ENCODE peak calls at places on chromosomes 4 and X, in seven cellular contexts. Z, M, I, L, V, Y and C are unnamed samples.

GRCh38 chr4:1347410-1347864 is 429 bp downstream of the UVSSA start:
- DNase-seq in V (no peak), Y (peak), M (no peak), Z (peak), I (peak), L (peak), C (peak)

GRCh38 chrX:9285342-9285771 is 179.5 kb upstream of the TBL1X start:
- DNase-seq in Y (no peak), I (no peak), V (no peak), M (peak), Z (no peak), L (no peak), C (no peak)

GRCh38 chr4:2484993-2485392 is 16.1 kb downstream of the RNF4 start:
- DNase-seq in L (no peak), Y (peak), I (no peak), V (peak), M (peak), Z (no peak), C (peak)

GRCh38 chrX:143648705-143649104 is 12.8 kb upstream of the SLITRK4 start:
- DNase-seq in I (no peak), V (no peak), L (no peak), Y (no peak), Z (no peak), M (no peak), C (no peak)

GRCh38 chrX:23061116-23061515 is 61.4 kb downstream of the DDX53 start:
- DNase-seq in L (no peak), I (no peak), Y (no peak), M (no peak), Z (no peak), V (no peak), C (no peak)

GRCh38 chr4:123209436-123209835 is 187.2 kb upstream of the SPRY1 start:
- DNase-seq in Z (no peak), I (no peak), Y (peak), M (no peak), V (no peak), L (no peak), C (no peak)

GRCh38 chr4:26015133-26015651 is 101.2 kb downstream of the SMIM20 start:
- DNase-seq in L (no peak), V (no peak), I (no peak), M (no peak), Z (peak), Y (peak), C (peak)

GRCh38 chr4:21802406-21802805 is 146.2 kb downstream of the KCNIP4 start:
- DNase-seq in V (no peak), I (no peak), Y (peak), Z (peak), L (no peak), M (no peak), C (no peak)

GRCh38 chrX:80550722-80551121 is 130.5 kb downstream of the TENT5D start:
- DNase-seq in L (no peak), V (no peak), Y (no peak), Z (no peak), M (no peak), I (no peak), C (no peak)

GRCh38 chr4:137650051-137650450 is 117.8 kb upstream of the PCDH18 start:
- DNase-seq in M (no peak), I (no peak), Y (no peak), V (no peak), L (no peak), Z (no peak), C (no peak)

GRCh38 chr4:76744253-76744921 is 153.6 kb downstream of the SOWAHB start:
- DNase-seq in L (no peak), Y (peak), I (no peak), V (no peak), M (no peak), Z (peak), C (no peak)

GRCh38 chr4:38526412-38526811 is 137.6 kb upstream of the KLF3 start:
- DNase-seq in M (no peak), Y (no peak), V (no peak), L (no peak), I (no peak), Z (no peak), C (no peak)

GRCh38 chr4:100935090-100935489 is 412.2 kb downstream of the PPP3CA start:
- DNase-seq in I (no peak), Y (peak), M (no peak), V (no peak), L (no peak), Z (no peak), C (no peak)

GRCh38 chr4:25113915-25114904 is 46.0 kb downstream of the SEPSECS start:
- DNase-seq in Y (peak), I (no peak), Z (peak), M (no peak), L (peak), V (no peak), C (no peak)

GRCh38 chr4:2459589-2460349 is 9.1 kb upstream of the RNF4 start:
- DNase-seq in Z (no peak), L (no peak), Y (no peak), I (no peak), V (no peak), M (no peak), C (no peak)

GRCh38 chr4:6360385-6360784 is 90.7 kb downstream of the WFS1 start:
- DNase-seq in L (no peak), Y (no peak), M (no peak), V (no peak), I (peak), Z (no peak), C (no peak)

GRCh38 chr4:34202154-34202553 is 2042.2 kb downstream of the ARAP2 start:
- DNase-seq in V (no peak), Y (no peak), Z (no peak), M (no peak), I (no peak), L (no peak), C (no peak)

GRCh38 chrX:51608071-51608470 is 10.6 kb downstream of the CENPVL3 start:
- DNase-seq in M (no peak), I (no peak), Y (peak), Z (no peak), L (no peak), V (no peak), C (no peak)